ENCODE peak calls at places on chromosomes 6 and 20, in six cellular contexts. M is cardiac fibroblast, U is T-helper 17 cell, C is progenitor cell of endocrine pancreas, B is brain microvascular endothelial cell, Z is breast epithelium. E is an unnamed sample.

GRCh38 chr6:145705561-145705960 is 29.8 kb downstream of the EPM2A start:
- DNase-seq in M (peak), U (no peak), C (no peak), B (peak), Z (no peak), E (no peak)

GRCh38 chr6:20203561-20204528 is 8.4 kb downstream of the MBOAT1 start:
- DNase-seq in M (no peak), U (no peak), C (no peak), B (no peak), Z (no peak), E (peak)

GRCh38 chr6:118594877-118595276 is 46.8 kb downstream of the PLN start:
- DNase-seq in M (no peak), U (no peak), C (no peak), B (no peak), Z (no peak), E (no peak)

GRCh38 chr6:31453259-31453658 is 44.7 kb upstream of the MICB start:
- DNase-seq in M (peak), U (no peak), C (no peak), B (no peak), Z (no peak), E (no peak)

GRCh38 chr6:105797313-105797970 is 288.7 kb upstream of the PRDM1 start:
- DNase-seq in M (no peak), U (no peak), C (no peak), B (no peak), Z (no peak), E (no peak)

GRCh38 chr6:35064508-35065440 is 76.4 kb downstream of the TCP11 start:
- DNase-seq in M (peak), U (no peak), C (no peak), B (no peak), Z (no peak), E (no peak)

GRCh38 chr6:52285174-52286068 is 879 bp upstream of the MCM3 start:
- DNase-seq in M (peak), U (no peak), C (no peak), B (no peak), Z (no peak), E (no peak)

GRCh38 chr6:151154418-151154817 is 85.3 kb upstream of the AKAP12 start:
- DNase-seq in M (peak), U (no peak), C (no peak), B (peak), Z (no peak), E (no peak)

GRCh38 chr20:2796011-2796660 is 4.3 kb downstream of the CPXM1 start:
- DNase-seq in M (no peak), U (no peak), C (no peak), B (no peak), Z (no peak), E (no peak)

GRCh38 chr20:32427996-32428395 is 69.9 kb downstream of the ASXL1 start:
- DNase-seq in M (no peak), U (no peak), C (no peak), B (no peak), Z (no peak), E (no peak)

GRCh38 chr6:96211341-96211740 is 195.6 kb downstream of the FUT9 start:
- DNase-seq in M (no peak), U (no peak), C (no peak), B (no peak), Z (no peak), E (no peak)

GRCh38 chr6:41268478-41268877 is 18.0 kb downstream of the TREM1 start:
- DNase-seq in M (no peak), U (no peak), C (no peak), B (no peak), Z (no peak), E (no peak)

GRCh38 chr6:1321715-1322114 is 9.8 kb downstream of the FOXQ1 start:
- DNase-seq in M (peak), U (no peak), C (no peak), B (no peak), Z (no peak), E (no peak)

E was measured in NCI-H2029.